ENCODE peak calls at places on chromosome 4, in nine cellular contexts. L is fibroblast of mammary gland, O is heart right ventricle, R is A549, Z is kidney, U is fibroblast of the aortic adventitia, M is epithelial cell of esophagus, X is neuronal stem cell, P is astrocyte of the cerebellum. S is an unnamed sample.

GRCh38 chr4:75686346-75686745 is 13.1 kb upstream of the G3BP2 start:
- DNase-seq in L (peak; percentile 6), O (no peak), R (no peak), Z (no peak), U (no peak), M (no peak), X (no peak), P (no peak), S (no peak)

GRCh38 chr4:52425751-52426326 is 233.3 kb downstream of the USP46 start:
- DNase-seq in L (no peak), O (no peak), R (no peak), Z (no peak), U (no peak), M (peak; percentile 33), X (no peak), P (no peak), S (no peak)

GRCh38 chr4:48752726-48753125 is 27.4 kb downstream of the FRYL start:
- DNase-seq in L (peak; percentile 21), O (peak; percentile 17), R (no peak), Z (no peak), U (no peak), M (no peak), X (no peak), P (no peak), S (no peak)

GRCh38 chr4:69749771-69750170 is 10.6 kb downstream of the SULT1B1 start:
- DNase-seq in L (peak; percentile 62), O (no peak), R (no peak), Z (no peak), U (peak; percentile 73), M (peak; percentile 81), X (no peak), P (no peak), S (peak; percentile 57)

GRCh38 chr4:111773858-111774257 is 371.4 kb upstream of the FAM241A start:
- DNase-seq in L (peak; percentile 5), O (no peak), R (no peak), Z (no peak), U (no peak), M (peak; percentile 85), X (no peak), P (no peak), S (no peak)

GRCh38 chr4:76275486-76276126 is 24.1 kb downstream of the FAM47E start:
- DNase-seq in L (no peak), O (no peak), R (no peak), Z (no peak), U (no peak), M (no peak), X (no peak), P (no peak), S (no peak)

GRCh38 chr4:144190009-144190408 is 49.5 kb upstream of the GYPA start:
- DNase-seq in L (no peak), O (no peak), R (no peak), Z (no peak), U (no peak), M (no peak), X (no peak), P (no peak), S (no peak)

GRCh38 chr4:52244103-52244772 is 193.1 kb downstream of the SPATA18 start:
- DNase-seq in L (no peak), O (no peak), R (no peak), Z (no peak), U (no peak), M (no peak), X (no peak), P (no peak), S (no peak)

GRCh38 chr4:36281384-36282106 is at the start of gene DTHD1:
- DNase-seq in L (no peak), O (no peak), R (no peak), Z (no peak), U (no peak), M (peak; percentile 93), X (no peak), P (no peak), S (no peak)

GRCh38 chr4:1968667-1969295 is 40.0 kb downstream of the NELFA start:
- DNase-seq in L (no peak), O (no peak), R (no peak), Z (no peak), U (no peak), M (no peak), X (no peak), P (no peak), S (no peak)

GRCh38 chr4:46386570-46386969 is 3.4 kb downstream of the GABRA2 start:
- DNase-seq in L (peak; percentile 4), O (no peak), R (no peak), Z (no peak), U (no peak), M (no peak), X (no peak), P (no peak), S (no peak)

GRCh38 chr4:137674066-137674465 is 141.8 kb upstream of the PCDH18 start:
- DNase-seq in L (peak; percentile 83), O (no peak), R (no peak), Z (no peak), U (peak; percentile 34), M (peak; percentile 78), X (no peak), P (no peak), S (peak; percentile 54)

GRCh38 chr4:38894340-38894982 is 26.9 kb downstream of the FAM114A1 start:
- DNase-seq in L (no peak), O (no peak), R (no peak), Z (no peak), U (no peak), M (no peak), X (no peak), P (no peak), S (no peak)

GRCh38 chr4:140212646-140213045 is 58.7 kb upstream of the MAML3 start:
- DNase-seq in L (no peak), O (no peak), R (no peak), Z (no peak), U (no peak), M (no peak), X (no peak), P (no peak), S (no peak)

GRCh38 chr4:15438939-15439524 is 11.2 kb downstream of the C1QTNF7 start:
- DNase-seq in L (peak; percentile 63), O (no peak), R (no peak), Z (no peak), U (no peak), M (peak; percentile 62), X (no peak), P (no peak), S (peak; percentile 60)

GRCh38 chr4:110484767-110485166 is 8.8 kb downstream of the ENPEP start:
- DNase-seq in L (peak; percentile 94), O (peak; percentile 8), R (no peak), Z (no peak), U (peak; percentile 92), M (peak; percentile 74), X (no peak), P (peak; percentile 53), S (peak; percentile 92)

GRCh38 chr4:110485452-110485851 is 9.5 kb downstream of the ENPEP start:
- DNase-seq in L (no peak), O (no peak), R (no peak), Z (no peak), U (no peak), M (no peak), X (no peak), P (no peak), S (no peak)

GRCh38 chr4:110486226-110486625 is 10.3 kb downstream of the ENPEP start:
- DNase-seq in L (no peak), O (no peak), R (no peak), Z (no peak), U (no peak), M (no peak), X (no peak), P (no peak), S (no peak)

GRCh38 chr4:110490109-110490508 is 14.2 kb downstream of the ENPEP start:
- DNase-seq in L (no peak), O (no peak), R (no peak), Z (no peak), U (no peak), M (no peak), X (no peak), P (no peak), S (no peak)

GRCh38 chr4:110487873-110488272 is 11.9 kb downstream of the ENPEP start:
- DNase-seq in L (peak; percentile 32), O (no peak), R (no peak), Z (no peak), U (peak; percentile 27), M (peak; percentile 32), X (no peak), P (no peak), S (no peak)
- H3K4me3 ChIP-seq in L (no peak overlapping the region), O (no peak overlapping the region), R (no peak overlapping the region), Z (no peak overlapping the region), U (no peak overlapping the region), M (no peak overlapping the region), X (no peak overlapping the region), P (no peak overlapping the region), S (no peak overlapping the region)

GRCh38 chr4:6029254-6029653 is 11.0 kb upstream of the C4orf50 start:
- DNase-seq in L (no peak), O (no peak), R (no peak), Z (no peak), U (no peak), M (no peak), X (no peak), P (no peak), S (no peak)
- H3K4me3 ChIP-seq in L (no peak overlapping the region), O (no peak overlapping the region), R (no peak overlapping the region), Z (no peak overlapping the region), U (no peak overlapping the region), M (no peak overlapping the region), X (no peak overlapping the region), P (no peak overlapping the region), S (no peak overlapping the region)

DNA sequence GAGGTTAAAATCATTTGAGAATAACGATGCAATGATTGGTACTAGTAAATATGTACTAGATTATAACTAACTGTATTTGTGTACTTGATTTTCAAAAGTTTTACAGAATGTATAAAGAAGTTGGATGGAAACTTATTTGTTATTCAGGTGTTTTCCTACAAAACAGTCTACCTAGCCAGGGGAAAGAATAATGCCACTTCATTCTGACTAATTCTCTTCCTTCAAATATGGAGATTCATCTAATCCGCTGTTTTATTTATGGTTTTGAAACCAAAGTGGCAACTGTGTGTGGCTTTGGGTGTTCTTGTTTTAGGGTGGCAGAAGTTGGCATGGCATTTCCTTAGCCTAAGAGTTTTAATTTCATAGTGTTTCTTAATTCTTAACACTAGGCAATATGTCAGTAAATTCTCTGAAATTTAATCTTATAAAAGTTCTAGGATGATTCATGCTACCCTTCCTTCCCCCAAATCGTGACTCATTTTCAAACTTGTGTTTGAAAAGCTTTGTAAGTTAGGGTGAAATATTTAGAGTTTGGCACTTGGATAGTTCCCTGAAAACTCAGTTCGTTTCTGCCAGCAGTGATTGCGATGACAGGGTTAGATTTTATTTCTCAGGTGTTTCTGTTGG is 62.6 kb downstream of the DCLK2 start:
- DNase-seq in L (peak; percentile 79), O (no peak), R (no peak), Z (no peak), U (peak; percentile 80), M (peak; percentile 63), X (no peak), P (peak; percentile 61), S (peak; percentile 78)
- H3K4me3 ChIP-seq in L (peak overlapping the region; percentile 8), O (no peak overlapping the region), R (peak overlapping the region; percentile 24), Z (no peak overlapping the region), U (no peak overlapping the region), M (no peak overlapping the region), X (no peak overlapping the region), P (no peak overlapping the region), S (no peak overlapping the region)

DNA sequence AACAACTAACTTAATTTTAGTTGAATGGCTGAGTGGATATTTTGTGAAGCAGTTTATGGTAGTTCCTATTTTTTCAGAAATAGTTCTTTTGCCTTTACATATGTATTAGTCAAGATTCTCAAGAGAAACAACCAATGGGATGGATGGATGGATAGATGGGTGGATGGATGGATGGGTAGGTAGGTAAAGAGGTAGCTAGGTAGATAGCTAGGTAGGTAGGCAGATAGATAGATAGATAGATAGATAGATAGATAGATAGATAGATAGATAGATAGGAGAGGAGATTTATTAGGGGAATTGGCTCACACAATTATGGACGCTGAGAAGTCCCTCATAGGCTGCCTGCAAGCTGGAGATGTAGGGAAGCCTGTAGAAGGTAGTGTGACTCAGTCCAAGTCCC is 74.0 kb upstream of the NUDT6 start:
- DNase-seq in L (no peak), O (no peak), R (no peak), Z (no peak), U (no peak), M (no peak), X (no peak), P (no peak), S (no peak)
- H3K4me3 ChIP-seq in L (no peak overlapping the region), O (no peak overlapping the region), R (no peak overlapping the region), Z (no peak overlapping the region), U (no peak overlapping the region), M (no peak overlapping the region), X (no peak overlapping the region), P (no peak overlapping the region), S (no peak overlapping the region)